ENCODE peak calls at places on chromosomes 4 and X, in four cellular contexts. One of them, this sample, is unnamed.

GRCh38 chrX:154532690-154533089 is 14.0 kb downstream of the G6PD start:
- DNase-seq in CD4-positive, alpha-beta T cell: no peak
- DNase-seq in HepG2: no peak
- DNase-seq in right lobe of liver: no peak
- DNase-seq in this sample: no peak

GRCh38 chr4:82865592-82865991 is 25.4 kb downstream of the SEC31A start:
- DNase-seq in HepG2: peak; percentile 27
- DNase-seq in right lobe of liver: no peak
- DNase-seq in CD4-positive, alpha-beta T cell: no peak
- DNase-seq in this sample: no peak

GRCh38 chrX:106802388-106803275 is at the start of gene TBC1D8B:
- DNase-seq in CD4-positive, alpha-beta T cell: no peak
- DNase-seq in right lobe of liver: peak; percentile 86
- DNase-seq in HepG2: peak; percentile 89
- DNase-seq in this sample: peak; percentile 88

GRCh38 chr4:95044204-95044848 is 286.6 kb downstream of the BMPR1B start:
- DNase-seq in right lobe of liver: no peak
- DNase-seq in CD4-positive, alpha-beta T cell: no peak
- DNase-seq in HepG2: no peak
- DNase-seq in this sample: no peak

GRCh38 chr4:106305435-106306055 is 10.5 kb downstream of the TBCK start:
- DNase-seq in HepG2: no peak
- DNase-seq in right lobe of liver: no peak
- DNase-seq in CD4-positive, alpha-beta T cell: no peak
- DNase-seq in this sample: no peak

GRCh38 chr4:125091031-125091540 is 223.7 kb upstream of the FAT4 start:
- DNase-seq in right lobe of liver: no peak
- DNase-seq in CD4-positive, alpha-beta T cell: no peak
- DNase-seq in HepG2: no peak
- DNase-seq in this sample: no peak

GRCh38 chr4:151389316-151389715 is 19.7 kb upstream of the FHIP1A start:
- DNase-seq in HepG2: no peak
- DNase-seq in CD4-positive, alpha-beta T cell: no peak
- DNase-seq in right lobe of liver: no peak
- DNase-seq in this sample: no peak

GRCh38 chr4:51885371-51885770 is 42.4 kb downstream of the DCUN1D4 start:
- DNase-seq in CD4-positive, alpha-beta T cell: no peak
- DNase-seq in HepG2: peak; percentile 44
- DNase-seq in right lobe of liver: no peak
- DNase-seq in this sample: no peak

GRCh38 chr4:98519268-98519993 is 139.0 kb downstream of the TSPAN5 start:
- DNase-seq in right lobe of liver: no peak
- DNase-seq in HepG2: peak; percentile 61
- DNase-seq in CD4-positive, alpha-beta T cell: no peak
- DNase-seq in this sample: no peak

GRCh38 chr4:120007171-120007894 is 59.3 kb downstream of the MAD2L1 start:
- DNase-seq in CD4-positive, alpha-beta T cell: no peak
- DNase-seq in right lobe of liver: no peak
- DNase-seq in HepG2: no peak
- DNase-seq in this sample: no peak

GRCh38 chr4:185740471-185740873 is 71.5 kb downstream of the SORBS2 start:
- DNase-seq in right lobe of liver: no peak
- DNase-seq in HepG2: no peak
- DNase-seq in CD4-positive, alpha-beta T cell: no peak
- DNase-seq in this sample: no peak

GRCh38 chr4:33996075-33996718 is 2248.1 kb downstream of the ARAP2 start:
- DNase-seq in right lobe of liver: no peak
- DNase-seq in CD4-positive, alpha-beta T cell: no peak
- DNase-seq in HepG2: no peak
- DNase-seq in this sample: no peak

GRCh38 chr4:61922766-61923165 is 722.6 kb downstream of the ADGRL3 start:
- DNase-seq in CD4-positive, alpha-beta T cell: no peak
- DNase-seq in HepG2: no peak
- DNase-seq in right lobe of liver: no peak
- DNase-seq in this sample: no peak

GRCh38 chrX:69232945-69233344 is 67.7 kb upstream of the PJA1 start:
- DNase-seq in right lobe of liver: no peak
- DNase-seq in CD4-positive, alpha-beta T cell: no peak
- DNase-seq in HepG2: no peak
- DNase-seq in this sample: no peak

GRCh38 chr4:87042221-87042620 is 107.4 kb downstream of the AFF1 start:
- DNase-seq in CD4-positive, alpha-beta T cell: no peak
- DNase-seq in HepG2: no peak
- DNase-seq in right lobe of liver: no peak
- DNase-seq in this sample: no peak

GRCh38 chr4:87037921-87038320 is 103.1 kb downstream of the AFF1 start:
- DNase-seq in HepG2: no peak
- DNase-seq in CD4-positive, alpha-beta T cell: no peak
- DNase-seq in right lobe of liver: no peak
- DNase-seq in this sample: no peak

GRCh38 chr4:87042986-87043820 is 108.4 kb downstream of the AFF1 start:
- DNase-seq in CD4-positive, alpha-beta T cell: no peak
- DNase-seq in right lobe of liver: no peak
- DNase-seq in HepG2: no peak
- DNase-seq in this sample: no peak

GRCh38 chr4:87038837-87039715 is 104.3 kb downstream of the AFF1 start:
- DNase-seq in CD4-positive, alpha-beta T cell: no peak
- DNase-seq in HepG2: no peak
- DNase-seq in right lobe of liver: no peak
- DNase-seq in this sample: no peak

GRCh38 chr4:87041142-87041541 is 106.3 kb downstream of the AFF1 start:
- DNase-seq in CD4-positive, alpha-beta T cell: no peak
- DNase-seq in HepG2: no peak
- DNase-seq in right lobe of liver: no peak
- DNase-seq in this sample: no peak
- H3K27ac ChIP-seq in CD4-positive, alpha-beta T cell: no peak overlapping the region
- H3K27ac ChIP-seq in HepG2: no peak overlapping the region
- H3K27ac ChIP-seq in right lobe of liver: no peak overlapping the region
- H3K27ac ChIP-seq in this sample: no peak overlapping the region

GRCh38 chr4:113659127-113659526 is 102.4 kb downstream of the CAMK2D start:
- DNase-seq in right lobe of liver: no peak
- DNase-seq in HepG2: peak; percentile 62
- DNase-seq in CD4-positive, alpha-beta T cell: no peak
- DNase-seq in this sample: no peak
- H3K27ac ChIP-seq in right lobe of liver: peak overlapping the region; percentile 75
- H3K27ac ChIP-seq in HepG2: no peak overlapping the region
- H3K27ac ChIP-seq in CD4-positive, alpha-beta T cell: no peak overlapping the region
- H3K27ac ChIP-seq in this sample: no peak overlapping the region

GRCh38 chr4:109751852-109752251 is 22.0 kb upstream of the PLA2G12A start:
- DNase-seq in right lobe of liver: no peak
- DNase-seq in HepG2: no peak
- DNase-seq in CD4-positive, alpha-beta T cell: no peak
- DNase-seq in this sample: no peak
- H3K27ac ChIP-seq in right lobe of liver: no peak overlapping the region
- H3K27ac ChIP-seq in HepG2: no peak overlapping the region
- H3K27ac ChIP-seq in CD4-positive, alpha-beta T cell: no peak overlapping the region
- H3K27ac ChIP-seq in this sample: no peak overlapping the region

GRCh38 chrX:4238916-4239315 is 525.5 kb upstream of the PRKX start:
- DNase-seq in CD4-positive, alpha-beta T cell: no peak
- DNase-seq in HepG2: no peak
- DNase-seq in right lobe of liver: no peak
- DNase-seq in this sample: no peak
- H3K27ac ChIP-seq in CD4-positive, alpha-beta T cell: no peak overlapping the region
- H3K27ac ChIP-seq in HepG2: no peak overlapping the region
- H3K27ac ChIP-seq in right lobe of liver: no peak overlapping the region
- H3K27ac ChIP-seq in this sample: no peak overlapping the region

GRCh38 chr4:40514409-40515025 is 115.1 kb downstream of the RBM47 start:
- DNase-seq in CD4-positive, alpha-beta T cell: no peak
- DNase-seq in right lobe of liver: peak; percentile 80
- DNase-seq in HepG2: peak; percentile 51
- DNase-seq in this sample: no peak
- H3K27ac ChIP-seq in CD4-positive, alpha-beta T cell: no peak overlapping the region
- H3K27ac ChIP-seq in right lobe of liver: peak overlapping the region; percentile 86
- H3K27ac ChIP-seq in HepG2: no peak overlapping the region
- H3K27ac ChIP-seq in this sample: no peak overlapping the region

DNA sequence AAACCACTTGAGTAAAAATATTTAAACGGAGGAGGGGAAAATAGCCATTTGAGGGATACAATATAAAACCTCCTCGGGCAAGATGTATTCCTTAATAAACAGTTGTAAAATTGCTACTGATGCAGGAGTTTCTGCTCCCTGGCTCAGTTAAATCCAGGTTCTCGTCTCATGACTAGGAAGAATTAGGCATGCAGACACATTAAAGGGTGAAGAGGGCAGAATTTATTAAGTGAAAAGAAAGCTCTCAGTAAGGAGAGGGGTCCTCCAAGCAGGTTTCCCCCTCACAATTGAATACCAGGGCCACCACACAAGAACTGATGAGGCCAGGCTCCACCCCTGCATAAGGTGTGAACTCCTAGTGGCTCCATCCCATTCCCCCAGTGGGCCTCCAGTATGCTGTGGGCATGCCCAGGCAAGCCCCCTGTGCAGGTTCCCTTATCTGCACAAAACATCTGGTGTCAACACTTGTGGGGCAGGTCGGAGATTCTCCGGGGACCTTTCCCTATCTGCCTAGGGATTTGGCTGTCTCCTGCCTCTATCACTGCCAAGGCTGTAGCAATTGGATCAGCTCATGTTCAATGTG is 80.4 kb downstream of the HS6ST2 start:
- DNase-seq in right lobe of liver: no peak
- DNase-seq in CD4-positive, alpha-beta T cell: no peak
- DNase-seq in HepG2: no peak
- DNase-seq in this sample: no peak
- H3K27ac ChIP-seq in right lobe of liver: no peak overlapping the region
- H3K27ac ChIP-seq in CD4-positive, alpha-beta T cell: no peak overlapping the region
- H3K27ac ChIP-seq in HepG2: no peak overlapping the region
- H3K27ac ChIP-seq in this sample: no peak overlapping the region

DNA sequence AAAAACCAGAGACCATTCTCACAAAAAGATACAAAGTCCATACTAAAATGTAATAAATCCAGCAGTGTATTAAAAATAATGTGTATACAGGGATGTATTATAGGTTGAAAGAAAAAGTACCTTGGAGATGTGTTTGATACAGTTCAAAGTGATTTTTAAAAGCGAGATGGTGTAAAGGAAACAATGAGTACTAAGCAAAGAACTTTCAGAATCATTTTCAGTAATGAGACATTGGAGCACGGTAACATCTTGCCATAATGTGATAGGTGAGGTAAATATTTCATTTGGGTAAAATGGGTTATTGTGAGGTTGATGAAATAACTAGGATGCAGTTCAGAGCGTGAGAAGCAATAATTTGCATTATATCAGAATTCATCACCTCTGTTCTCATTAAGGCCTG is 25.9 kb downstream of the EIF2S3 start:
- DNase-seq in right lobe of liver: no peak
- DNase-seq in CD4-positive, alpha-beta T cell: no peak
- DNase-seq in HepG2: no peak
- DNase-seq in this sample: no peak
- H3K27ac ChIP-seq in right lobe of liver: no peak overlapping the region
- H3K27ac ChIP-seq in CD4-positive, alpha-beta T cell: no peak overlapping the region
- H3K27ac ChIP-seq in HepG2: no peak overlapping the region
- H3K27ac ChIP-seq in this sample: peak overlapping the region; percentile 72

GRCh38 chr4:1136028-1136427 is 22.7 kb upstream of the RNF212 start:
- DNase-seq in CD4-positive, alpha-beta T cell: no peak
- DNase-seq in right lobe of liver: no peak
- DNase-seq in HepG2: no peak
- DNase-seq in this sample: no peak
- H3K27ac ChIP-seq in CD4-positive, alpha-beta T cell: no peak overlapping the region
- H3K27ac ChIP-seq in right lobe of liver: no peak overlapping the region
- H3K27ac ChIP-seq in HepG2: no peak overlapping the region
- H3K27ac ChIP-seq in this sample: no peak overlapping the region

DNA sequence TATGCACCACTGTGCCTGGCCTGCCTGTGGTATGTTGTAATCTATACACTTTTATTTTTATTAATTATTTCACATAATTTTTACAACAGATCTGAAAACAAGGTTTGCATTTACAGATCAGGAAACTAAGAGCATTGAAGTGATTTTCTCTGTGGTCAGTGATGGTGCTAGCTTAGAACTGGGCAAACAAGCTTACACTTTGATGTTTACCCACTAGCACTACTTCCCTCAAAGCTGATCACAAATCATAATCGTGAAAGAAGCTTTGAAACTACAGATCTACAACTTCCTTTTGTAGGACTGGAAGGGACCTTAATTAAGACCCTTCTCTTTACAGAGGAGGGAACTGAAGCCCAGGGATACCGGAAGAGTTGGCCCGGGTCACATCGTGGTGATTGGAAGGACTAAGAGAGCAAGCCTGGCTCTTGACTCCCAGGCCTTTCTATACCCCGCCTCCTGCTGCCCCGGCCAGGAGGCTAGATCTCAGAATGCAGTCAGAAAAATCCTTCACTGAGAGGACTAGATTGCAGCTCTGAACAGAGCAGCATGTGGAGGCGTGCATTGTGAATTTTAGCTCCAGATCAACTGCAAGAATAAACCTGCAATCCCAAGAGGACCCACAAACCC is 93.7 kb upstream of the ZNF827 start:
- DNase-seq in CD4-positive, alpha-beta T cell: no peak
- DNase-seq in HepG2: no peak
- DNase-seq in right lobe of liver: no peak
- DNase-seq in this sample: no peak
- H3K27ac ChIP-seq in CD4-positive, alpha-beta T cell: no peak overlapping the region
- H3K27ac ChIP-seq in HepG2: no peak overlapping the region
- H3K27ac ChIP-seq in right lobe of liver: no peak overlapping the region
- H3K27ac ChIP-seq in this sample: no peak overlapping the region

DNA sequence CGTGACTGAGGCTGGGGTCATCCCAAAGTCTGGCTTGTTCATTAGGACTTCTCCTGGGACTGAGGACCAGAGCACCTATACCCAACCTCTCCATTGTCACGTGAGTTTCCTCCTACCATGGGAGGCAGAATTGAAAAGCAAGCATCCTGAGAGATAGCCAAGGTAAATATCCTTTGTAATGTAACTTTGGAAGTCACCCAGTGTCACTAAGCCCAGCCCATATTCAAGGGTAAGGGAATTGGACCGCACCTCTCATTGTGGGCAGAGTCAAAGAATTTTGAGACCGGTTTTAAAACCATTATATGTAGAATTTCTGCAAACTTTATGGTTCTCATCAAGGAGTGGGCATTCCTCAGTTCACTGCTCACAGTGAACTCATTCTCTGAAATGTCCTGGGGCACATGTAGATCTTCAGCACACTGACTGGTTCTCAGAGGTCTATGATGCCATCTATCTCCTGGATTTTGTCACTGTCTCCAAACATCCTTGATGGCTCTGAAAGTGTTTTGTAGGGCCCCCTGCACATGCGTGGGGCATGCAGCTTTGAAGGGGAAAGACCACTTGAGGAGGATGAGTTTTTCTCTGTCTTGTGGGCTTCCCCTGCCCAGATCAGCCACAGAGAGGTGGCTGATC is 35.3 kb upstream of the CHRNA9 start:
- DNase-seq in right lobe of liver: no peak
- DNase-seq in CD4-positive, alpha-beta T cell: no peak
- DNase-seq in HepG2: no peak
- DNase-seq in this sample: no peak
- H3K27ac ChIP-seq in right lobe of liver: no peak overlapping the region
- H3K27ac ChIP-seq in CD4-positive, alpha-beta T cell: peak overlapping the region; percentile 82
- H3K27ac ChIP-seq in HepG2: no peak overlapping the region
- H3K27ac ChIP-seq in this sample: peak overlapping the region; percentile 39

This sample was measured in Panc1.